ENCODE peak calls at places on chromosomes 3 and 15, in eight cellular contexts. C, Q, M, F, X, P, S and A are unnamed samples.

GRCh38 chr3:87349833-87350232 is 73.4 kb upstream of the POU1F1 start:
- DNase-seq in M (no peak), P (no peak), C (no peak), F (no peak), X (no peak), S (no peak), Q (no peak), A (no peak)

GRCh38 chr3:179949428-179949827 is 87.3 kb downstream of the PEX5L start:
- DNase-seq in M (no peak), F (no peak), Q (no peak), P (no peak), X (no peak), C (peak), S (no peak), A (no peak)

GRCh38 chr3:106759686-106760085 is 617.6 kb upstream of the CCDC54 start:
- DNase-seq in S (no peak), P (no peak), X (no peak), M (no peak), C (no peak), F (peak), Q (no peak), A (peak)

GRCh38 chr3:120524171-120524923 is 71.8 kb upstream of the NDUFB4 start:
- DNase-seq in F (peak), X (no peak), S (peak), M (no peak), P (no peak), Q (no peak), C (no peak), A (peak)

GRCh38 chr15:77235566-77235965 is 164.7 kb upstream of the TSPAN3 start:
- DNase-seq in S (no peak), Q (no peak), P (no peak), M (no peak), F (no peak), C (no peak), X (no peak), A (no peak)

GRCh38 chr15:59688383-59688887 is 685 bp downstream of the BNIP2 start:
- DNase-seq in P (no peak), C (no peak), F (peak), M (no peak), X (no peak), Q (no peak), S (no peak), A (peak)

GRCh38 chr3:133271491-133271890 is 128.4 kb upstream of the BFSP2 start:
- DNase-seq in S (peak), C (no peak), M (no peak), P (no peak), X (no peak), Q (no peak), F (no peak), A (no peak)

GRCh38 chr15:50119063-50119700 is at the start of gene ATP8B4:
- DNase-seq in S (no peak), P (no peak), C (no peak), F (no peak), X (no peak), M (no peak), Q (no peak), A (no peak)

GRCh38 chr3:4994823-4995499 is 15.7 kb downstream of the BHLHE40 start:
- DNase-seq in Q (no peak), C (no peak), P (peak), M (no peak), F (peak), X (no peak), S (peak), A (peak)

GRCh38 chr15:46786886-46787285 is 930.4 kb upstream of the SEMA6D start:
- DNase-seq in Q (no peak), F (no peak), C (peak), M (no peak), X (no peak), S (no peak), P (no peak), A (no peak)

GRCh38 chr3:64398431-64398830 is 173.2 kb upstream of the PRICKLE2 start:
- DNase-seq in S (peak), X (no peak), M (no peak), C (peak), P (no peak), F (peak), Q (no peak), A (peak)

GRCh38 chr3:185070491-185071335 is 82.1 kb downstream of the C3orf70 start:
- DNase-seq in X (peak), C (no peak), Q (no peak), M (no peak), P (no peak), F (no peak), S (peak), A (no peak)

GRCh38 chr15:66757030-66757429 is 55.0 kb downstream of the SMAD6 start:
- DNase-seq in Q (peak), S (no peak), P (no peak), X (no peak), M (no peak), F (no peak), C (no peak), A (no peak)

GRCh38 chr3:142501004-142501926 is 53.4 kb upstream of the XRN1 start:
- DNase-seq in F (peak), S (peak), X (no peak), Q (no peak), M (no peak), C (no peak), P (no peak), A (peak)

GRCh38 chr15:64426845-64427465 is 33.4 kb upstream of the ZNF609 start:
- DNase-seq in S (peak), F (peak), C (no peak), X (no peak), M (no peak), Q (no peak), P (no peak), A (peak)

GRCh38 chr15:31537770-31538592 is 211.3 kb downstream of the KLF13 start:
- DNase-seq in C (no peak), P (no peak), Q (no peak), X (no peak), M (no peak), F (no peak), S (no peak), A (no peak)

GRCh38 chr15:33013827-33014445 is 180.6 kb downstream of the FMN1 start:
- DNase-seq in Q (no peak), F (peak), S (peak), C (no peak), P (no peak), M (no peak), X (no peak), A (peak)

GRCh38 chr3:14806641-14807263 is 12.0 kb upstream of the FGD5 start:
- DNase-seq in X (no peak), C (no peak), Q (no peak), P (peak), F (no peak), M (no peak), S (no peak), A (no peak)

GRCh38 chr3:185082149-185082548 is 70.7 kb downstream of the C3orf70 start:
- DNase-seq in M (no peak), X (no peak), C (no peak), S (no peak), P (no peak), F (no peak), Q (no peak), A (no peak)

GRCh38 chr3:47365213-47366153 is 15.3 kb upstream of the PTPN23 start:
- DNase-seq in X (no peak), P (no peak), C (no peak), M (no peak), F (peak), Q (no peak), S (peak), A (peak)

GRCh38 chr15:23866832-23867231 is 179.7 kb upstream of the NDN start:
- DNase-seq in F (no peak), C (peak), M (no peak), Q (no peak), S (no peak), P (no peak), X (no peak), A (no peak)

GRCh38 chr3:127455541-127456450 is 134.7 kb downstream of the TPRA1 start:
- DNase-seq in Q (peak), S (peak), C (peak), X (peak), M (peak), P (peak), F (peak), A (peak)

GRCh38 chr3:129492691-129493090 is 35.7 kb upstream of the RHO start:
- DNase-seq in S (no peak), Q (no peak), P (no peak), C (no peak), M (no peak), X (no peak), F (no peak), A (no peak)

GRCh38 chr3:169764453-169765280 is at the start of gene TERC:
- DNase-seq in M (peak), S (peak), F (peak), C (peak), X (peak), Q (peak), P (peak), A (peak)

GRCh38 chr15:65939901-65940617 is 70.8 kb downstream of the RAB11A start:
- DNase-seq in P (no peak), X (no peak), C (no peak), M (no peak), S (peak), Q (no peak), F (peak), A (peak)